ENCODE peak calls at places on chromosome 9, in seven cellular contexts. R is HT-29; G is stimulated activated CD4-positive, alpha-beta T cell treated with anti-CD3 and anti-CD28 coated beads, TNF-alpha, amount 100 ng/mL, for 4 hours; L is pons; P is NCI-H774; Y is mucosa of gallbladder; O is fibroblast of mammary gland. S is an unnamed sample.

GRCh38 chr9:38068616-38068865 is 486 bp downstream of the SHB start:
- DNase-seq in O (no peak), L (peak), R (no peak), P (no peak), G (no peak), Y (no peak), S (no peak)

GRCh38 chr9:81112638-81113037 is 576.7 kb downstream of the TLE1 start:
- DNase-seq in O (no peak), P (no peak), R (no peak), L (no peak), Y (no peak), G (no peak), S (no peak)

GRCh38 chr9:127927457-127928231 is 2.9 kb downstream of the PIP5KL1 start:
- DNase-seq in G (peak), O (no peak), R (peak), L (no peak), P (peak), Y (peak), S (peak)

GRCh38 chr9:116189683-116190082 is 36.1 kb downstream of the PAPPA start:
- DNase-seq in L (no peak), G (no peak), R (no peak), O (no peak), P (no peak), Y (peak), S (no peak)

GRCh38 chr9:127918201-127919107 is 1.6 kb upstream of the ST6GALNAC4 start:
- DNase-seq in O (peak), G (no peak), L (no peak), R (no peak), Y (no peak), P (no peak), S (no peak)

GRCh38 chr9:4678679-4679267 is 596 bp upstream of the CDC37L1 start:
- DNase-seq in Y (no peak), G (no peak), O (peak), P (peak), R (peak), L (peak), S (no peak)

GRCh38 chr9:1604942-1605560 is 410.1 kb upstream of the SMARCA2 start:
- DNase-seq in G (no peak), L (peak), P (peak), Y (no peak), R (peak), O (peak), S (no peak)

GRCh38 chr9:121735792-121736130 is 84.3 kb downstream of the DAB2IP start:
- DNase-seq in G (no peak), O (no peak), Y (no peak), L (no peak), P (no peak), R (no peak), S (no peak)

GRCh38 chr9:24293391-24293790 is 252.3 kb downstream of the IZUMO3 start:
- DNase-seq in G (no peak), Y (no peak), L (no peak), O (no peak), P (peak), R (no peak), S (no peak)

GRCh38 chr9:124295097-124295794 is 37.5 kb downstream of the NEK6 start:
- DNase-seq in G (no peak), Y (peak), O (no peak), L (no peak), P (no peak), R (no peak), S (no peak)

GRCh38 chr9:78989031-78989658 is 582.6 kb upstream of the TLE4 start:
- DNase-seq in Y (no peak), R (no peak), O (no peak), P (no peak), L (no peak), G (no peak), S (no peak)

GRCh38 chr9:78072586-78073199 is 41.1 kb upstream of the GNAQ start:
- DNase-seq in R (no peak), L (no peak), P (no peak), Y (no peak), G (no peak), O (no peak), S (no peak)

GRCh38 chr9:101485873-101486692 is 47.6 kb upstream of the RNF20 start:
- DNase-seq in O (peak), R (no peak), L (peak), Y (peak), G (no peak), P (peak), S (no peak)

GRCh38 chr9:127796225-127796813 is 6.4 kb upstream of the FPGS start:
- DNase-seq in P (peak), R (peak), O (peak), L (no peak), G (no peak), Y (peak), S (no peak)

GRCh38 chr9:95816716-95817115 is 58.8 kb upstream of the ERCC6L2 start:
- DNase-seq in G (no peak), O (no peak), Y (no peak), P (no peak), L (no peak), R (no peak), S (no peak)

GRCh38 chr9:79477955-79478751 is 93.6 kb upstream of the TLE4 start:
- DNase-seq in O (no peak), L (peak), P (no peak), G (no peak), Y (no peak), R (peak), S (no peak)

GRCh38 chr9:77678136-77678535 is 30.0 kb upstream of the GNA14 start:
- DNase-seq in P (no peak), Y (no peak), O (no peak), L (no peak), G (no peak), R (no peak), S (no peak)

GRCh38 chr9:121631115-121631514 is 20.3 kb upstream of the DAB2IP start:
- DNase-seq in P (no peak), O (no peak), Y (no peak), R (no peak), G (no peak), L (no peak), S (no peak)

GRCh38 chr9:121685146-121685794 is 33.8 kb downstream of the DAB2IP start:
- DNase-seq in O (no peak), P (no peak), R (no peak), Y (no peak), G (no peak), L (no peak), S (no peak)

GRCh38 chr9:97491216-97491999 is 10.1 kb upstream of the TMOD1 start:
- DNase-seq in Y (no peak), O (no peak), R (no peak), G (no peak), L (no peak), P (no peak), S (no peak)

GRCh38 chr9:112233769-112234168 is 58.7 kb upstream of the SUSD1 start:
- DNase-seq in Y (no peak), P (no peak), R (no peak), G (no peak), O (peak), L (no peak), S (no peak)

GRCh38 chr9:114486205-114486963 is 18.9 kb downstream of the WHRN start:
- DNase-seq in P (no peak), G (no peak), L (no peak), R (no peak), O (no peak), Y (no peak), S (no peak)

GRCh38 chr9:84731696-84732095 is 62.2 kb downstream of the NTRK2 start:
- DNase-seq in L (no peak), R (no peak), Y (no peak), O (no peak), G (no peak), P (no peak), S (no peak)

GRCh38 chr9:18333157-18333556 is 140.8 kb upstream of the ADAMTSL1 start:
- DNase-seq in R (no peak), G (no peak), P (no peak), L (no peak), Y (no peak), O (peak), S (no peak)

GRCh38 chr9:4796988-4797956 is 4.5 kb downstream of the RCL1 start:
- DNase-seq in L (peak), O (peak), P (peak), R (peak), G (no peak), Y (peak), S (no peak)

GRCh38 chr9:136175745-136176290 is 29.1 kb downstream of the LHX3 start:
- DNase-seq in Y (no peak), P (no peak), G (no peak), L (peak), R (no peak), O (no peak), S (no peak)

GRCh38 chr9:128723866-128724743 is at the start of gene ZDHHC12:
- DNase-seq in Y (peak), L (peak), O (peak), G (peak), R (peak), P (peak), S (peak)

GRCh38 chr9:77597057-77597456 is 51.1 kb downstream of the GNA14 start:
- DNase-seq in O (peak), G (no peak), P (no peak), Y (no peak), L (no peak), R (no peak), S (no peak)

GRCh38 chr9:137077010-137077747 is at the start of gene UAP1L1:
- DNase-seq in P (peak), L (peak), Y (peak), R (no peak), O (peak), G (no peak), S (no peak)

GRCh38 chr9:85290019-85290418 is 451.7 kb downstream of the AGTPBP1 start:
- DNase-seq in Y (no peak), O (no peak), G (no peak), R (no peak), L (no peak), P (no peak), S (no peak)

GRCh38 chr9:89807101-89807395 is 202.2 kb downstream of the GADD45G start:
- DNase-seq in Y (no peak), O (no peak), G (no peak), R (no peak), P (no peak), L (no peak), S (no peak)

GRCh38 chr9:88388886-88389617 is 808 bp downstream of the SPIN1 start:
- DNase-seq in Y (peak), G (peak), P (peak), R (peak), O (peak), L (peak), S (no peak)

GRCh38 chr9:95226921-95227320 is 90.6 kb downstream of the FANCC start:
- DNase-seq in O (peak), P (no peak), Y (no peak), L (no peak), R (no peak), G (no peak), S (no peak)